ENCODE peak calls at places on chromosomes 5 and 9, in eight cellular contexts. J is H54, G is right lobe of liver, V is IMR-90, H is gastrocnemius medialis, B is heart left ventricle, E is endothelial cell of umbilical vein, F is H1. P is an unnamed sample.

GRCh38 chr9:34242830-34243229 is 64.0 kb downstream of the UBAP1 start:
- DNase-seq in J (no peak), G (no peak), V (no peak), H (no peak), B (no peak), E (no peak), F (no peak), P (no peak)

GRCh38 chr9:126440938-126441337 is 114.3 kb downstream of the MVB12B start:
- DNase-seq in J (no peak), G (no peak), V (no peak), H (no peak), B (no peak), E (no peak), F (no peak), P (no peak)

GRCh38 chr9:133103987-133104505 is 17.0 kb downstream of the RALGDS start:
- DNase-seq in J (no peak), G (peak), V (no peak), H (peak), B (peak), E (no peak), F (no peak), P (no peak)

GRCh38 chr9:124420991-124421543 is 5.8 kb upstream of the PSMB7 start:
- DNase-seq in J (no peak), G (no peak), V (peak), H (no peak), B (peak), E (no peak), F (no peak), P (no peak)

GRCh38 chr9:133637451-133638055 is 1.4 kb downstream of the DBH start:
- DNase-seq in J (no peak), G (no peak), V (no peak), H (no peak), B (no peak), E (no peak), F (no peak), P (no peak)

GRCh38 chr9:14131353-14132088 is 182.4 kb downstream of the NFIB start:
- DNase-seq in J (no peak), G (no peak), V (no peak), H (no peak), B (no peak), E (no peak), F (no peak), P (no peak)

GRCh38 chr5:98768160-98769005 is 5.1 kb upstream of the RGMB start:
- DNase-seq in J (no peak), G (peak), V (peak), H (no peak), B (no peak), E (peak), F (peak), P (no peak)

GRCh38 chr9:107737987-107738743 is 248.6 kb upstream of the KLF4 start:
- DNase-seq in J (no peak), G (no peak), V (peak), H (peak), B (peak), E (peak), F (no peak), P (no peak)

GRCh38 chr9:84216151-84216550 is 124.4 kb downstream of the SLC28A3 start:
- DNase-seq in J (peak), G (no peak), V (peak), H (no peak), B (no peak), E (no peak), F (no peak), P (no peak)

GRCh38 chr5:169980418-169981053 is at the start of gene INSYN2B:
- DNase-seq in J (peak), G (peak), V (peak), H (no peak), B (peak), E (peak), F (peak), P (peak)

GRCh38 chr9:71446499-71447411 is 321.6 kb downstream of the CEMIP2 start:
- DNase-seq in J (no peak), G (peak), V (peak), H (no peak), B (peak), E (peak), F (peak), P (peak)

GRCh38 chr9:101354143-101354764 is 30.6 kb downstream of the BAAT start:
- DNase-seq in J (no peak), G (no peak), V (no peak), H (no peak), B (no peak), E (no peak), F (no peak), P (no peak)

GRCh38 chr5:140324041-140324833 is 21.3 kb upstream of the PFDN1 start:
- DNase-seq in J (no peak), G (no peak), V (peak), H (no peak), B (no peak), E (no peak), F (no peak), P (no peak)

GRCh38 chr5:38948501-38948900 is 102.7 kb downstream of the OSMR start:
- DNase-seq in J (no peak), G (no peak), V (peak), H (no peak), B (no peak), E (no peak), F (no peak), P (no peak)

GRCh38 chr5:12072441-12072840 is 168.2 kb upstream of the CTNND2 start:
- DNase-seq in J (no peak), G (no peak), V (no peak), H (no peak), B (no peak), E (no peak), F (no peak), P (no peak)

GRCh38 chr5:116938488-116938887 is 363.9 kb upstream of the SEMA6A start:
- DNase-seq in J (no peak), G (no peak), V (no peak), H (no peak), B (peak), E (no peak), F (no peak), P (no peak)

GRCh38 chr5:58447231-58447630 is 12.7 kb downstream of the PLK2 start:
- DNase-seq in J (no peak), G (no peak), V (peak), H (no peak), B (no peak), E (no peak), F (no peak), P (no peak)

GRCh38 chr9:72986522-72987116 is 33.8 kb upstream of the ALDH1A1 start:
- DNase-seq in J (no peak), G (no peak), V (no peak), H (no peak), B (no peak), E (no peak), F (no peak), P (no peak)

GRCh38 chr9:114301798-114302565 is 20.9 kb upstream of the ORM1 start:
- DNase-seq in J (no peak), G (peak), V (no peak), H (no peak), B (no peak), E (no peak), F (peak), P (no peak)

GRCh38 chr5:77280036-77280435 is 69.6 kb downstream of the PDE8B start:
- DNase-seq in J (no peak), G (no peak), V (no peak), H (no peak), B (no peak), E (no peak), F (no peak), P (no peak)

GRCh38 chr5:34026089-34026761 is 16.8 kb downstream of the C1QTNF3 start:
- DNase-seq in J (no peak), G (peak), V (no peak), H (no peak), B (no peak), E (no peak), F (no peak), P (no peak)

GRCh38 chr9:124840300-124840833 is 12.9 kb upstream of the WDR38 start:
- DNase-seq in J (no peak), G (no peak), V (no peak), H (peak), B (peak), E (no peak), F (peak), P (no peak)

GRCh38 chr9:4618700-4619099 is 43.4 kb upstream of the PLPP6 start:
- DNase-seq in J (no peak), G (no peak), V (no peak), H (no peak), B (no peak), E (no peak), F (no peak), P (no peak)

GRCh38 chr5:93594591-93595419 is 11.8 kb downstream of the NR2F1 start:
- DNase-seq in J (no peak), G (no peak), V (no peak), H (no peak), B (no peak), E (no peak), F (no peak), P (no peak)

GRCh38 chr5:135028791-135029467 is 5.1 kb downstream of the PITX1 start:
- DNase-seq in J (no peak), G (no peak), V (no peak), H (no peak), B (no peak), E (no peak), F (peak), P (no peak)

GRCh38 chr9:130276121-130276520 is 10.6 kb downstream of the HMCN2 start:
- DNase-seq in J (no peak), G (no peak), V (peak), H (no peak), B (no peak), E (no peak), F (no peak), P (no peak)

GRCh38 chr5:56552612-56553268 is 262.6 kb upstream of the MAP3K1 start:
- DNase-seq in J (no peak), G (no peak), V (peak), H (no peak), B (no peak), E (no peak), F (no peak), P (no peak)

GRCh38 chr9:81628897-81629296 is 60.5 kb downstream of the TLE1 start:
- DNase-seq in J (peak), G (no peak), V (peak), H (no peak), B (no peak), E (no peak), F (no peak), P (no peak)

GRCh38 chr5:24823625-24824024 is 178.8 kb upstream of the CDH10 start:
- DNase-seq in J (peak), G (no peak), V (no peak), H (no peak), B (no peak), E (no peak), F (no peak), P (no peak)

GRCh38 chr9:135969064-135969683 is 8.0 kb upstream of the UBAC1 start:
- DNase-seq in J (no peak), G (no peak), V (peak), H (no peak), B (no peak), E (peak), F (no peak), P (no peak)

GRCh38 chr9:7212101-7212500 is 454.3 kb downstream of the KDM4C start:
- DNase-seq in J (no peak), G (no peak), V (no peak), H (no peak), B (no peak), E (no peak), F (no peak), P (no peak)

GRCh38 chr9:4739587-4740372 is 1.2 kb downstream of the AK3 start:
- DNase-seq in J (no peak), G (peak), V (no peak), H (peak), B (no peak), E (no peak), F (no peak), P (no peak)

GRCh38 chr9:26210338-26210851 is 532.2 kb upstream of the TUSC1 start:
- DNase-seq in J (peak), G (no peak), V (peak), H (no peak), B (no peak), E (no peak), F (no peak), P (no peak)

GRCh38 chr5:8770431-8770830 is 775.4 kb downstream of the SEMA5A start:
- DNase-seq in J (no peak), G (no peak), V (no peak), H (no peak), B (no peak), E (no peak), F (no peak), P (no peak)

GRCh38 chr5:154811653-154812465 is 38.5 kb downstream of the FAXDC2 start:
- DNase-seq in J (peak), G (peak), V (peak), H (peak), B (peak), E (peak), F (peak), P (peak)

GRCh38 chr5:172051643-172052362 is 45.4 kb upstream of the FBXW11 start:
- DNase-seq in J (no peak), G (no peak), V (no peak), H (no peak), B (no peak), E (no peak), F (no peak), P (no peak)

GRCh38 chr5:17187401-17187800 is 30.0 kb upstream of the BASP1 start:
- DNase-seq in J (no peak), G (no peak), V (peak), H (no peak), B (no peak), E (no peak), F (no peak), P (no peak)

GRCh38 chr5:172345886-172346285 is 62.3 kb upstream of the UBTD2 start:
- DNase-seq in J (no peak), G (no peak), V (no peak), H (no peak), B (no peak), E (no peak), F (no peak), P (no peak)

GRCh38 chr5:173689171-173689676 is 72.8 kb upstream of the BOD1 start:
- DNase-seq in J (no peak), G (peak), V (no peak), H (no peak), B (no peak), E (peak), F (no peak), P (no peak)

GRCh38 chr5:173686950-173687349 is 70.5 kb upstream of the BOD1 start:
- DNase-seq in J (no peak), G (no peak), V (no peak), H (no peak), B (no peak), E (no peak), F (no peak), P (no peak)

GRCh38 chr5:173691931-173692330 is 75.5 kb upstream of the BOD1 start:
- DNase-seq in J (no peak), G (no peak), V (no peak), H (no peak), B (no peak), E (no peak), F (no peak), P (no peak)

GRCh38 chr5:173688708-173689107 is 72.3 kb upstream of the BOD1 start:
- DNase-seq in J (no peak), G (no peak), V (no peak), H (no peak), B (no peak), E (no peak), F (no peak), P (no peak)

DNA sequence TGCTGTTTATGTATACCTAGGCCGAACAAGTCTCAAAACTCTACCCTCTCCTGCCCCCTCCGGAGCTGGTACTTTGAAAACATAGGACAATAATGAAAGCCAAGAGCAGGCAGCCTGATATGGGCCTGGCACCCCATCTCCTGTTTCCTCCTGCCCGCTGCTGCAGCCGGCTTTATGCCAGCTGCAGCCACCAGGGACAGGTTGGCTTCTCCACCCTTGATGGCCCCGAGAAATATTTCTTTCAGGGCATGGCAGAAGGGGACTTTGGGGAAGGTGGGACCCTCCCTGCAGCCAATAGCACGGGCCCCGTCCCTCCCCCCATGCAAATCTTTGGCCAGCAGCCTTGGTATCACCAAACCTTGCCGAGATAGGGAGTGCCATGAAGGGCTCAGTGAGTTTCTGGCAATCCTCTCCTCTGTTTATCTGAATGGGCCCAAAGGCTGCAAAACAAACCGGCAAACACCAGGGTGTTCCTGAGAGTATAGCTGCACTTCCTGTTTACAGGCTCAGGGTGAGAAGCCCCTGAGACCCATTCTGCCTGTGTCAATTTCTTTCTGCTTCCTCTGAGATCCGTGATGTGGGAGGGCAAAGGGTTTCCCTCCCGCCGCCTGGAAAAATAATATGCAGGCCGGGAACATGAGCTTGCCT is 73.4 kb upstream of the BOD1 start:
- DNase-seq in J (no peak), G (peak), V (no peak), H (peak), B (peak), E (peak), F (no peak), P (peak)
- TF ChIP-seq POLR2A in J (no peak), G (no peak), V (no peak), H (no peak), B (no peak), E (no peak), F (no peak), P (peak)

DNA sequence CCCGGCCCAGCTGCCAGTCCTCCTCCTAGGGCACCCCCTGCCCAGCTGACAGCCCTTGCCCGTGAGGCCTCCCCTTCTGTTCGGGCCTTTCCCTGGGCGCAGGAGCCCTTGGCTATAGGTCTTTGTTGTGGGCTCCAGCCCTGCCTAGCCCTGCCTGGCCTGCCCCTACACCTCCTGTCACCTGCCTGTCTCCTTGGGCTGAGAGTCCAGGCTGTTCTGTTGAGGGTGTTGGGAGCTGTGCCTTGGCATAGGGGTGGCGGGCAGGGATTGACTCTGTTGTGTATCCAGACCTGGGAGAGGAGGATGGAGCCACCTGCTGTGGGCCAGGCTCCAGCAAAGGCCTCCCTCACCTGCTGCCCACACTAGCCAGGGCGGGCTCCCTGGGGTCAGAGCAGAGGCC is 11.6 kb downstream of the FCN2 start:
- DNase-seq in J (no peak), G (no peak), V (no peak), H (no peak), B (no peak), E (no peak), F (no peak), P (no peak)
- TF ChIP-seq POLR2A in J (no peak), G (no peak), V (no peak), H (no peak), B (no peak), E (no peak), F (no peak), P (no peak)

DNA sequence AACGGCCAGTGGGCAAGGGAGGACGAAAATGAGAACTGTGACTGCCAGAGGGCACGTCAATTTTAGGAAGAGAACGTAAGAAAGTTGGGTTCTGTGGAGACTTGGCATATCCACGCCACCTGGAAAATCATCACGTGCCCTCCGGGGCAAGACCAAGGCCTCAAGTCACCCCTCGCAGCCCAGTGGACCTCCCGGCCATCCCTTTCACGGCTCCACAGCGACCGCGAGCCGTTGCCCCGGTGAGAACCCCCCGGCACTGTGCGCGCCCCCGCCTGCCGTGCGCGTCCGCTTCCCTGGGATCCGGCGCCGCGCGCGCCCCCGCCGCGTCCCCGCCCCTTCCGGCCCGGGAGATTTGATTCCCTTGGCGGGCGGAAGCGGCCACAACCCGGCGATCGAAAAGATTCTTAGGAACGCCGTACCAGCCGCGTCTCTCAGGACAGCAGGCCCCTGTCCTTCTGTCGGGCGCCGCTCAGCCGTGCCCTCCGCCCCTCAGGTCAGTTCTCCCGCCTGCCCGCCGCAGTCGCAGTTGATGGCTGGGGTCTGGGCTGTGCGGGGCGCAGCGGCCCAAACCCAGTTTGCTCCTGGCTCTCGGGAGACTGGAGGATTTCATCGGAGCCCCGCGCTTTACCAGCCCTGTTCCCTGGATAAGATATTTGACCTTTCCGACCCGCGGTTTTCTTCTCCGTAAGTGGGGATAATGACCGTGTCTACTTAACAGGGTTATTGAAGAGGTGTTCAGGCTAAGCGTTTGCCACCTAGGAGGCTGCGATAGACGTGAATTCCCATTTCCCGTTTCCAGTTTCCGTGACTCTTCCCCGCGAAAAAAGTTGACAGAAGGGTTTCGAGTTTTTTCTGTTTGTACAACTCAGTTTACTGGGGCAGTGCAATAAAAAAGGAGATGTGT is at the start of gene MELK:
- DNase-seq in J (peak), G (peak), V (peak), H (peak), B (peak), E (peak), F (peak), P (peak)
- TF ChIP-seq POLR2A in J (peak), G (peak), V (no peak), H (no peak), B (no peak), E (peak), F (peak), P (peak)

DNA sequence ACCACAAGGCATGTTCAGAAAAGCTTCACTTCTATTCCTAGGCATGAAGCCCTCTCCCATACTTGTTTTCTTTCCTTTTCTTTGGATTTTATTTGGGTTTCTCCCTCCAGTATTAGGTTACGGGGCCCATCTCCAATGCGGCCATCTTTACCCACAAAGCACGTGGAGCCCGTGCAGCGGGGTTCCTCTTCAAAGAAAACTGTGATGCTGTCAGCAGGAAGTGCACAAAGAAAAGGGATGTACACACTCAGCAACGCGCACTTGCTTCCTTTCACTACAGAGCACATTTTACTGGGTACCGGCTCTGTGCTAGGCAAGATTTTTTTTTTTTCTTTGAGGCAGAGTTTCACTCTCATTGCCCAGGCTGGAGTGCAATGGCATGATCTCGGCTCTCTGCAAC is 106.6 kb downstream of the COL23A1 start:
- DNase-seq in J (peak), G (peak), V (no peak), H (no peak), B (peak), E (no peak), F (no peak), P (no peak)
- TF ChIP-seq POLR2A in J (no peak), G (no peak), V (no peak), H (no peak), B (no peak), E (no peak), F (no peak), P (no peak)

GRCh38 chr5:67817652-67818051 is 397.9 kb upstream of the PIK3R1 start:
- DNase-seq in J (no peak), G (no peak), V (no peak), H (no peak), B (no peak), E (no peak), F (no peak), P (no peak)
- TF ChIP-seq POLR2A in J (no peak), G (no peak), V (no peak), H (no peak), B (no peak), E (no peak), F (no peak), P (no peak)